ENCODE peak calls at places on chromosomes 1 and 21, in five cellular contexts. E is CD8-positive, alpha-beta memory T cell; O is ELR; R is Calu3; A is cardiac muscle cell. U is an unnamed sample.

GRCh38 chr1:173476197-173476663 is 905 bp upstream of the PRDX6 start:
- DNase-seq in E (no peak), O (peak; percentile 21), R (no peak), A (no peak), U (no peak)

GRCh38 chr1:170698711-170699275 is 34.9 kb downstream of the PRRX1 start:
- DNase-seq in E (no peak), O (no peak), R (no peak), A (peak; percentile 85), U (peak; percentile 47)

GRCh38 chr1:21539933-21540332 is 30.7 kb downstream of the ALPL start:
- DNase-seq in E (no peak), O (peak; percentile 37), R (peak; percentile 15), A (no peak), U (peak; percentile 53)

GRCh38 chr1:204032642-204033235 is 40.2 kb upstream of the SOX13 start:
- DNase-seq in E (no peak), O (peak; percentile 26), R (no peak), A (no peak), U (no peak)

GRCh38 chr1:197919523-197920301 is 2.5 kb downstream of the LHX9 start:
- DNase-seq in E (no peak), O (peak; percentile 22), R (no peak), A (no peak), U (peak; percentile 37)

GRCh38 chr21:44084496-44085241 is 22.5 kb upstream of the PWP2 start:
- DNase-seq in E (no peak), O (no peak), R (no peak), A (no peak), U (no peak)

GRCh38 chr21:10272216-10272615 is 249.2 kb upstream of the TPTE start:
- DNase-seq in E (no peak), O (no peak), R (no peak), A (no peak), U (no peak)

GRCh38 chr21:24369278-24369677 is 1238.0 kb downstream of the MRPL39 start:
- DNase-seq in E (no peak), O (no peak), R (no peak), A (no peak), U (no peak)

GRCh38 chr1:22119626-22120468 is 23.1 kb downstream of the WNT4 start:
- DNase-seq in E (no peak), O (no peak), R (no peak), A (no peak), U (no peak)

GRCh38 chr1:53643881-53644390 is 95.0 kb downstream of the GLIS1 start:
- DNase-seq in E (no peak), O (no peak), R (no peak), A (peak; percentile 8), U (no peak)

GRCh38 chr1:81920245-81920740 is 119.6 kb downstream of the ADGRL2 start:
- DNase-seq in E (no peak), O (peak; percentile 1), R (no peak), A (peak; percentile 77), U (peak; percentile 31)

GRCh38 chr1:182549346-182549745 is 39.7 kb downstream of the RNASEL start:
- DNase-seq in E (no peak), O (no peak), R (no peak), A (no peak), U (no peak)

GRCh38 chr1:33396188-33397124 is 34.4 kb downstream of the PHC2 start:
- DNase-seq in E (no peak), O (no peak), R (no peak), A (peak; percentile 83), U (no peak)

GRCh38 chr1:39441797-39442196 is 49.6 kb upstream of the BMP8A start:
- DNase-seq in E (no peak), O (no peak), R (no peak), A (no peak), U (no peak)

GRCh38 chr1:223313415-223313754 is 50.6 kb downstream of the SUSD4 start:
- DNase-seq in E (no peak), O (no peak), R (no peak), A (no peak), U (no peak)

GRCh38 chr21:37244506-37245083 is 22.5 kb downstream of the VPS26C start:
- DNase-seq in E (no peak), O (no peak), R (no peak), A (peak; percentile 34), U (no peak)

GRCh38 chr1:221190249-221190648 is 311.0 kb downstream of the HLX start:
- DNase-seq in E (no peak), O (no peak), R (no peak), A (no peak), U (no peak)

GRCh38 chr1:109369167-109369746 is 28.5 kb downstream of the SORT1 start:
- DNase-seq in E (no peak), O (peak; percentile 30), R (no peak), A (no peak), U (no peak)